ENCODE peak calls at places on chromosome 2, in nine cellular contexts. H is T-cell; P is mucosa of descending colon; U is head of caudate nucleus; E is psoas muscle; Z is iPS-NIHi11; O is stomach; C is activated CD8-positive, alpha-beta memory T cell treated with anti-CD3 and anti-CD28 coated beads for 24 hours; R is GDM1. T is an unnamed sample.

GRCh38 chr2:187580462-187581124 is 26.4 kb upstream of the TFPI start:
- DNase-seq in H (no peak), P (no peak), U (no peak), E (no peak), Z (peak), O (no peak), C (no peak), R (peak), T (peak)

GRCh38 chr2:27518113-27518781 is 21.6 kb downstream of the GCKR start:
- DNase-seq in H (no peak), P (no peak), U (no peak), E (no peak), Z (no peak), O (no peak), C (no peak), R (no peak), T (no peak)

GRCh38 chr2:142188562-142188961 is 57.7 kb upstream of the LRP1B start:
- DNase-seq in H (no peak), P (no peak), U (no peak), E (no peak), Z (no peak), O (no peak), C (no peak), R (no peak), T (no peak)

GRCh38 chr2:152028182-152028862 is 70.5 kb downstream of the CACNB4 start:
- DNase-seq in H (no peak), P (no peak), U (no peak), E (no peak), Z (no peak), O (no peak), C (no peak), R (no peak), T (no peak)

GRCh38 chr2:4981802-4982409 is 710.3 kb upstream of the SOX11 start:
- DNase-seq in H (no peak), P (no peak), U (no peak), E (no peak), Z (no peak), O (no peak), C (no peak), R (no peak), T (no peak)

GRCh38 chr2:158783923-158784322 is 11.2 kb upstream of the DAPL1 start:
- DNase-seq in H (no peak), P (no peak), U (no peak), E (no peak), Z (no peak), O (no peak), C (no peak), R (no peak), T (no peak)

GRCh38 chr2:177056540-177056939 is 156.1 kb upstream of the HNRNPA3 start:
- DNase-seq in H (no peak), P (no peak), U (no peak), E (no peak), Z (peak), O (no peak), C (no peak), R (no peak), T (no peak)

GRCh38 chr2:144774786-144775185 is 254.9 kb upstream of the ZEB2 start:
- DNase-seq in H (no peak), P (no peak), U (no peak), E (no peak), Z (no peak), O (no peak), C (no peak), R (no peak), T (no peak)

GRCh38 chr2:37585982-37586621 is 85.3 kb downstream of the CDC42EP3 start:
- DNase-seq in H (peak), P (peak), U (peak), E (peak), Z (no peak), O (peak), C (peak), R (peak), T (no peak)

T was measured in H4.